ENCODE peak calls at places on chromosome 1, in five cellular contexts. D, B, A, C and G are unnamed samples. For H3K9me3, the result is how much of the 10 kb centered on the place peaks cover.

GRCh38 chr1:108142773-108143394 is 57.3 kb downstream of the SLC25A24 start:
- DNase-seq in D (no peak), B (no peak), A (no peak), C (no peak), G (no peak)

GRCh38 chr1:156581661-156582387 is 2.3 kb downstream of the TTC24 start:
- DNase-seq in D (no peak), B (peak), A (no peak), C (no peak), G (no peak)

GRCh38 chr1:36765785-36766300 is 268.5 kb downstream of the GRIK3 start:
- DNase-seq in D (no peak), B (no peak), A (no peak), C (no peak), G (no peak)

GRCh38 chr1:31592132-31592531 is 15.8 kb downstream of the TINAGL1 start:
- DNase-seq in D (no peak), B (no peak), A (no peak), C (no peak), G (no peak)

GRCh38 chr1:39799770-39800470 is 11.3 kb upstream of the BMP8B start:
- DNase-seq in D (peak), B (peak), A (peak), C (peak), G (peak)

GRCh38 chr1:6914646-6915178 is 129.5 kb downstream of the CAMTA1 start:
- DNase-seq in D (no peak), B (no peak), A (no peak), C (no peak), G (no peak)

GRCh38 chr1:102897537-102897936 is 210.8 kb downstream of the COL11A1 start:
- DNase-seq in D (no peak), B (no peak), A (no peak), C (no peak), G (no peak)

GRCh38 chr1:16226495-16227179 is 10.3 kb downstream of the CPLANE2 start:
- DNase-seq in D (peak), B (no peak), A (peak), C (peak), G (peak)

GRCh38 chr1:26530898-26531598 is 1.5 kb downstream of the RPS6KA1 start:
- DNase-seq in D (no peak), B (peak), A (peak), C (no peak), G (no peak)

GRCh38 chr1:201941420-201942128 is 4.8 kb downstream of the LMOD1 start:
- DNase-seq in D (no peak), B (no peak), A (peak), C (no peak), G (no peak)

GRCh38 chr1:92168657-92169056 is 49.1 kb upstream of the C1orf146 start:
- DNase-seq in D (no peak), B (no peak), A (no peak), C (no peak), G (no peak)

GRCh38 chr1:6544831-6545230 is 9.5 kb downstream of the NOL9 start:
- DNase-seq in D (no peak), B (no peak), A (no peak), C (no peak), G (no peak)

GRCh38 chr1:47241114-47242113 is 9.4 kb upstream of the TAL1 start:
- DNase-seq in D (no peak), B (no peak), A (no peak), C (no peak), G (no peak)
- H3K9me3 ChIP-seq in D (under half), B (under half), A (under half), C (under half), G (under half)

GRCh38 chr1:27960762-27961645 is 1.2 kb downstream of the XKR8 start:
- DNase-seq in D (no peak), B (no peak), A (no peak), C (no peak), G (no peak)
- H3K27ac ChIP-seq in D (peak), B (no peak), A (no peak), C (no peak), G (peak)

GRCh38 chr1:80293818-80294217 is 1287.3 kb upstream of the ADGRL4 start:
- DNase-seq in D (no peak), B (no peak), A (no peak), C (no peak), G (no peak)
- H3K9me3 ChIP-seq in D (under half), B (under half), A (under half), C (under half), G (under half)

GRCh38 chr1:45721207-45721606 is 29.2 kb downstream of the IPP start:
- DNase-seq in D (no peak), B (no peak), A (no peak), C (no peak), G (no peak)
- H3K27ac ChIP-seq in D (no peak), B (no peak), A (no peak), C (no peak), G (peak)

GRCh38 chr1:246726881-246727280 is 2.7 kb downstream of the SCCPDH start:
- DNase-seq in D (no peak), B (no peak), A (no peak), C (peak), G (no peak)
- H3K9me3 ChIP-seq in D (under half), B (under half), A (under half), C (under half), G (under half)

GRCh38 chr1:153506386-153506785 is 29.4 kb downstream of the S100A6 start:
- DNase-seq in D (no peak), B (no peak), A (no peak), C (no peak), G (no peak)
- H3K27ac ChIP-seq in D (peak), B (no peak), A (no peak), C (no peak), G (peak)

GRCh38 chr1:2929335-2929734 is 91.9 kb upstream of the ACTRT2 start:
- DNase-seq in D (no peak), B (no peak), A (no peak), C (no peak), G (no peak)

GRCh38 chr1:2927995-2928732 is 93.1 kb upstream of the ACTRT2 start:
- DNase-seq in D (no peak), B (no peak), A (no peak), C (no peak), G (no peak)

GRCh38 chr1:2927393-2927792 is 93.9 kb upstream of the ACTRT2 start:
- DNase-seq in D (no peak), B (peak), A (no peak), C (no peak), G (no peak)

GRCh38 chr1:2930016-2930815 is 91.1 kb upstream of the ACTRT2 start:
- DNase-seq in D (no peak), B (no peak), A (no peak), C (no peak), G (no peak)

DNA sequence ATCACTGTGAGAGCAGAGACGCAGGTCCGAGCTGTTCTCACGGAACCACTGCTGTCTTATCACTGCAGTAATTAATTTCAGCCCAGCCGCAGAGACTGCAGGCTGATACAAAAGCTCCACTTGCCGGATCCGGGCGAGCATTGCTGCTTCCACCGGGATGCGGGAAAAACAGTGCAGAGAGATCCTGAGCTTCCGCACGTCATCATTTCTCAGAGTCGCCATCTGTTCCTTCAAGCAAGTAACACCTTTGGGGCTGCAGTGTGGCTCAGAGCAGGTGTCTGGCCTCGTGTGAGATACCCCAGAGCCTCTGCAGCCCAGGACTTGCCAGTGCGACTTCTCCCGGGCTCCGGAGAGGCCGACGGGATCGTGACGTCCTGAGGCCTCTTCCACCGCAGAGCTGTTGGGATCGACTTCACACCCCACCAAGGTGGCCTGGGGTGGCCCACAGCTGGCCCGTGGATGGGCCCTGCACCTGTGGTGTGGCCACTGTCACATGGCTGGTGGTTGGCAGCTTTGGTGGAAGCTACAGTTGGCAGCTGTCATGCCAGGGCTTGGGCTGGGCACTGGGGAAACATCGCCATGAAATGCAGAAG is 92.4 kb upstream of the ACTRT2 start:
- DNase-seq in D (no peak), B (no peak), A (no peak), C (no peak), G (no peak)
- H3K9me3 ChIP-seq in D (under half), B (under half), A (half or more), C (under half), G (under half)

DNA sequence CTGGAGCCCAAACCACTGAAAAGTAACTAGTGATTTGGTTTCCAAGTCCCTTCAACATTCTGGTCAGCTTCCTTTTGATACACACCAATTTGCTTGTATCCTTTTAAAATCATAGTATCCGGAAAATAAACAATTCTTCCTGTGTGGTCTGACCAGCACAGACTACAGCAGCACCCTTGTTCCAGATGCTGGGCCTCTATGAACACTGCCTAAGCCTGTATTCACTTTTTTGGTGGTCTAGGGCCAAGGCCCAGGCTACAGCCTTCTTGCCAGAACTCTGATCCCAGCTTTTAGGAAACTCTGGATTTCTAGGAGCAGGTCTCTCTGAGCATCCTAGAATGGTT is 804 bp upstream of the DDAH1 start:
- DNase-seq in D (no peak), B (no peak), A (no peak), C (no peak), G (no peak)
- H3K27ac ChIP-seq in D (no peak), B (no peak), A (no peak), C (no peak), G (no peak)

GRCh38 chr1:247797518-247797917 is 26.4 kb downstream of the OR14A16 start:
- DNase-seq in D (no peak), B (no peak), A (no peak), C (no peak), G (no peak)
- H3K9me3 ChIP-seq in D (under half), B (under half), A (under half), C (under half), G (under half)